ENCODE peak calls at places on chromosome 12, in six cellular contexts. K is thyroid gland, G is body of pancreas, N is stomach, J is IMR-90, I is tibial nerve. W is an unnamed sample.
A peak's percentile ranks its signal among the peaks of the same experiment; 100 is the strongest.

GRCh38 chr12:113863455-113863845 is 102.7 kb downstream of the RBM19 start:
- DNase-seq in I (no peak), K (no peak), J (peak; percentile 59), G (no peak), N (no peak), W (no peak)

GRCh38 chr12:40819427-40820108 is 127.3 kb downstream of the CNTN1 start:
- DNase-seq in I (no peak), J (no peak), K (no peak), G (peak; percentile 20), N (no peak), W (peak; percentile 15)

GRCh38 chr12:47935196-47935595 is 28.2 kb upstream of the TMEM106C start:
- DNase-seq in G (peak; percentile 47), J (peak; percentile 82), N (peak; percentile 28), K (no peak), I (peak; percentile 37), W (peak; percentile 32)

GRCh38 chr12:122413516-122414404 is 8.7 kb downstream of the CLIP1 start:
- DNase-seq in J (no peak), G (no peak), K (peak; percentile 51), N (no peak), I (no peak), W (no peak)

GRCh38 chr12:1591029-1591428 is 3.4 kb downstream of the FBXL14 start:
- DNase-seq in J (no peak), K (no peak), I (no peak), G (no peak), N (no peak), W (no peak)

GRCh38 chr12:93857917-93858513 is 180.8 kb downstream of the CRADD start:
- DNase-seq in J (no peak), N (no peak), K (no peak), I (peak; percentile 12), G (no peak), W (no peak)

GRCh38 chr12:6266431-6267006 is 44.0 kb upstream of the PLEKHG6 start:
- DNase-seq in N (no peak), I (no peak), J (no peak), K (peak; percentile 93), G (no peak), W (no peak)

GRCh38 chr12:44774815-44775411 is 101.2 kb downstream of the NELL2 start:
- DNase-seq in G (peak; percentile 29), K (peak; percentile 43), I (peak; percentile 13), J (peak; percentile 1), N (peak; percentile 42), W (no peak)

GRCh38 chr12:116927244-116927940 is 16.6 kb downstream of the FBXW8 start:
- DNase-seq in K (no peak), J (no peak), I (no peak), G (no peak), N (no peak), W (no peak)

GRCh38 chr12:46627686-46628085 is 198.1 kb downstream of the SLC38A4 start:
- DNase-seq in J (peak; percentile 61), N (no peak), K (no peak), G (no peak), I (no peak), W (no peak)

GRCh38 chr12:131872154-131873046 is 22.0 kb upstream of the ULK1 start:
- DNase-seq in G (no peak), J (peak; percentile 84), K (no peak), I (no peak), N (no peak), W (peak; percentile 69)

GRCh38 chr12:119664642-119665041 is 3.3 kb upstream of the PRKAB1 start:
- DNase-seq in I (no peak), K (no peak), N (no peak), J (no peak), G (no peak), W (no peak)

GRCh38 chr12:111664961-111665865 is 20.5 kb downstream of the BRAP start:
- DNase-seq in I (no peak), K (no peak), N (no peak), J (no peak), G (no peak), W (no peak)

GRCh38 chr12:46839964-46840363 is 14.2 kb upstream of the SLC38A4 start:
- DNase-seq in K (no peak), G (no peak), N (no peak), I (no peak), J (peak; percentile 38), W (no peak)

GRCh38 chr12:77493311-77493710 is 337.4 kb upstream of the NAV3 start:
- DNase-seq in K (no peak), I (no peak), G (no peak), N (no peak), J (no peak), W (no peak)

GRCh38 chr12:113086249-113087164 is 30.0 kb downstream of the DTX1 start:
- DNase-seq in I (no peak), K (peak; percentile 87), N (no peak), J (no peak), G (peak; percentile 75), W (no peak)

GRCh38 chr12:114692558-114693531 is 8.9 kb upstream of the TBX3 start:
- DNase-seq in J (no peak), G (no peak), K (peak; percentile 84), I (no peak), N (no peak), W (peak; percentile 71)

GRCh38 chr12:81147286-81147919 is 69.5 kb downstream of the ACSS3 start:
- DNase-seq in N (no peak), I (no peak), J (no peak), K (no peak), G (no peak), W (no peak)

GRCh38 chr12:93408813-93409212 is 31.1 kb downstream of the NUDT4 start:
- DNase-seq in J (no peak), G (no peak), N (no peak), I (no peak), K (no peak), W (no peak)

GRCh38 chr12:68119250-68119649 is 40.3 kb downstream of the IFNG start:
- DNase-seq in J (no peak), I (no peak), K (no peak), G (no peak), N (no peak), W (no peak)

GRCh38 chr12:117032593-117033381 is 66.4 kb downstream of the TESC start:
- DNase-seq in K (peak; percentile 43), N (peak; percentile 25), J (peak; percentile 35), G (peak; percentile 83), I (no peak), W (no peak)

GRCh38 chr12:19199322-19199721 is 69.8 kb downstream of the PLEKHA5 start:
- DNase-seq in J (no peak), N (no peak), K (no peak), G (no peak), I (no peak), W (no peak)

GRCh38 chr12:19970116-19970515 is 398.2 kb upstream of the PDE3A start:
- DNase-seq in N (no peak), G (no peak), K (no peak), J (peak; percentile 61), I (no peak), W (no peak)

GRCh38 chr12:68480526-68480925 is 130.2 kb upstream of the RAP1B start:
- DNase-seq in J (no peak), N (no peak), G (no peak), K (no peak), I (no peak), W (no peak)

GRCh38 chr12:31715283-31715825 is 13.5 kb downstream of the AMN1 start:
- DNase-seq in K (no peak), J (peak; percentile 33), G (no peak), N (no peak), I (no peak), W (no peak)
- H3K4me3 ChIP-seq in K (no peak overlapping the region), J (no peak overlapping the region), G (no peak overlapping the region), N (no peak overlapping the region), I (no peak overlapping the region), W (no peak overlapping the region)

GRCh38 chr12:66187822-66188221 is 1.2 kb upstream of the IRAK3 start:
- DNase-seq in G (no peak), J (no peak), N (no peak), I (no peak), K (no peak), W (no peak)

GRCh38 chr12:66187016-66187415 is 2.0 kb upstream of the IRAK3 start:
- DNase-seq in J (no peak), N (no peak), I (no peak), K (no peak), G (no peak), W (no peak)

GRCh38 chr12:66188584-66189475 is at the start of gene IRAK3:
- DNase-seq in I (peak; percentile 80), J (peak; percentile 31), N (peak; percentile 86), G (peak; percentile 84), K (peak; percentile 66), W (peak; percentile 77)

GRCh38 chr12:66182956-66183355 is 6.1 kb upstream of the IRAK3 start:
- DNase-seq in N (no peak), K (no peak), G (no peak), J (no peak), I (no peak), W (no peak)
- H3K36me3 ChIP-seq in N (no peaks in the 10 kb centered on the region), K (no peaks in the 10 kb centered on the region), G (no peaks in the 10 kb centered on the region), J (no peaks in the 10 kb centered on the region), I (no peaks in the 10 kb centered on the region), W (no peaks in the 10 kb centered on the region)

GRCh38 chr12:109998904-109999648 is at the start of gene ANKRD13A:
- DNase-seq in K (peak; percentile 94), N (peak; percentile 88), J (peak; percentile 95), G (peak; percentile 96), I (peak; percentile 88), W (peak; percentile 87)
- TF ChIP-seq POLR2A in K (peak; percentile 90), N (no peak), J (peak; percentile 96), G (peak; percentile 77), I (peak; percentile 72), W (peak; percentile 79)

DNA sequence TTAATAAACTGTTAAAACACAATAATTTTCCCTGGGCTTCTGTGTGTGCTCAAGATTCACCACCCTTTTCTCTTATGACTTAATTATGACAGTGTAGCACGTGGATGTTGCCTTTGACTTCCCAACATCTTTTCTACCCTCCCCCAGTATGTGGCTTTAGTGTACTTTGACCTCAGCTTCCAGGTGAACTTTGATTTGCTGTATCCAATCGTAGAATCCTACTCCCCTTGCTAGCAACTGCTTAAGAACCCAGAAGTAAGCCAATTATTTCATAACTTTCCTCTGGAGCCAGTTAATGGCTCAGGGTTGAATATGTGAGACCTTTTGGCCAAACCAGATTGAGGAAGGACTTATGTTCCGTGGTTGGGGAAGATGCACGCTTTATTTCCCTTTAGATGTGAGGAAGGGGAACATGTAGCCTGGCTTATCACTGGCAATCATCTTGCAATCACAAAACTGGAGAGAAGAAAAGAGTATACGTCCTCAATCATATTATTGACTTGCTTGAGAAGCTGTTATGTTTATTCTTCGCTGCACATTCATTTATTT is 259.6 kb upstream of the ATP2B1 start:
- DNase-seq in J (no peak), G (no peak), K (no peak), I (no peak), N (no peak), W (no peak)
- H3K4me3 ChIP-seq in J (no peak overlapping the region), G (no peak overlapping the region), K (no peak overlapping the region), I (no peak overlapping the region), N (no peak overlapping the region), W (no peak overlapping the region)